ENCODE peak calls at places on chromosome 15, in four cellular contexts. J is H1, Q is HepG2, I is GM12878. F is an unnamed sample.

GRCh38 chr15:69664572-69665326 is 212.1 kb downstream of the RPLP1 start:
- DNase-seq in J (no peak), Q (no peak), I (no peak), F (peak)

GRCh38 chr15:38127306-38127731 is 125.3 kb upstream of the SPRED1 start:
- DNase-seq in J (no peak), Q (no peak), I (no peak), F (no peak)

GRCh38 chr15:82963356-82964341 is 11.1 kb upstream of the HOMER2 start:
- DNase-seq in J (no peak), Q (no peak), I (no peak), F (no peak)

GRCh38 chr15:62453979-62454378 is 288.9 kb upstream of the C2CD4B start:
- DNase-seq in J (no peak), Q (no peak), I (no peak), F (no peak)

GRCh38 chr15:50137330-50137761 is 18.3 kb upstream of the ATP8B4 start:
- DNase-seq in J (no peak), Q (no peak), I (no peak), F (peak)

GRCh38 chr15:49858076-49858475 is 237.2 kb downstream of the DTWD1 start:
- DNase-seq in J (no peak), Q (no peak), I (no peak), F (no peak)

GRCh38 chr15:63420333-63420741 is 38.7 kb upstream of the CA12 start:
- DNase-seq in J (no peak), Q (no peak), I (no peak), F (peak)

GRCh38 chr15:41862515-41863116 is 24.0 kb downstream of the PLA2G4B start:
- DNase-seq in J (no peak), Q (peak), I (no peak), F (no peak)

GRCh38 chr15:72197460-72198409 is at the start of gene GRAMD2A:
- DNase-seq in J (peak), Q (no peak), I (no peak), F (peak)

GRCh38 chr15:67859331-67859946 is 19.6 kb upstream of the RNU6-1 start:
- DNase-seq in J (no peak), Q (no peak), I (no peak), F (no peak)

GRCh38 chr15:99117111-99117510 is 12.2 kb downstream of the SYNM start:
- DNase-seq in J (no peak), Q (no peak), I (no peak), F (no peak)

GRCh38 chr15:95085056-95085455 is 853.7 kb downstream of the MCTP2 start:
- DNase-seq in J (no peak), Q (no peak), I (no peak), F (no peak)
- TF ChIP-seq CEBPB in J (no peak), Q (no peak), I (no peak), F (no peak)

GRCh38 chr15:58135511-58136174 is 2.5 kb upstream of the AQP9 start:
- DNase-seq in J (no peak), Q (no peak), I (no peak), F (no peak)
- TF ChIP-seq CHD2 in J (no peak), Q (no peak), I (no peak), F (no peak)

GRCh38 chr15:39128746-39129145 is 452.1 kb upstream of the THBS1 start:
- DNase-seq in J (no peak), Q (peak), I (no peak), F (no peak)

GRCh38 chr15:39125904-39126303 is 455.0 kb upstream of the THBS1 start:
- DNase-seq in J (peak), Q (peak), I (no peak), F (peak)

GRCh38 chr15:39127151-39127815 is 453.6 kb upstream of the THBS1 start:
- DNase-seq in J (no peak), Q (no peak), I (no peak), F (peak)

GRCh38 chr15:39130556-39131379 is 450.1 kb upstream of the THBS1 start:
- DNase-seq in J (no peak), Q (no peak), I (no peak), F (no peak)

GRCh38 chr15:39127925-39128617 is 452.8 kb upstream of the THBS1 start:
- DNase-seq in J (no peak), Q (peak), I (no peak), F (peak)
- TF ChIP-seq CEBPB in J (no peak), Q (no peak), I (no peak), F (no peak)

GRCh38 chr15:56088389-56088788 is 95.0 kb upstream of the NEDD4 start:
- DNase-seq in J (no peak), Q (no peak), I (no peak), F (no peak)

GRCh38 chr15:56082263-56082761 is 88.9 kb upstream of the NEDD4 start:
- DNase-seq in J (no peak), Q (no peak), I (no peak), F (no peak)

GRCh38 chr15:56086566-56086965 is 93.2 kb upstream of the NEDD4 start:
- DNase-seq in J (no peak), Q (no peak), I (no peak), F (no peak)
- TF ChIP-seq CHD2 in J (no peak), Q (no peak), I (no peak), F (no peak)

DNA sequence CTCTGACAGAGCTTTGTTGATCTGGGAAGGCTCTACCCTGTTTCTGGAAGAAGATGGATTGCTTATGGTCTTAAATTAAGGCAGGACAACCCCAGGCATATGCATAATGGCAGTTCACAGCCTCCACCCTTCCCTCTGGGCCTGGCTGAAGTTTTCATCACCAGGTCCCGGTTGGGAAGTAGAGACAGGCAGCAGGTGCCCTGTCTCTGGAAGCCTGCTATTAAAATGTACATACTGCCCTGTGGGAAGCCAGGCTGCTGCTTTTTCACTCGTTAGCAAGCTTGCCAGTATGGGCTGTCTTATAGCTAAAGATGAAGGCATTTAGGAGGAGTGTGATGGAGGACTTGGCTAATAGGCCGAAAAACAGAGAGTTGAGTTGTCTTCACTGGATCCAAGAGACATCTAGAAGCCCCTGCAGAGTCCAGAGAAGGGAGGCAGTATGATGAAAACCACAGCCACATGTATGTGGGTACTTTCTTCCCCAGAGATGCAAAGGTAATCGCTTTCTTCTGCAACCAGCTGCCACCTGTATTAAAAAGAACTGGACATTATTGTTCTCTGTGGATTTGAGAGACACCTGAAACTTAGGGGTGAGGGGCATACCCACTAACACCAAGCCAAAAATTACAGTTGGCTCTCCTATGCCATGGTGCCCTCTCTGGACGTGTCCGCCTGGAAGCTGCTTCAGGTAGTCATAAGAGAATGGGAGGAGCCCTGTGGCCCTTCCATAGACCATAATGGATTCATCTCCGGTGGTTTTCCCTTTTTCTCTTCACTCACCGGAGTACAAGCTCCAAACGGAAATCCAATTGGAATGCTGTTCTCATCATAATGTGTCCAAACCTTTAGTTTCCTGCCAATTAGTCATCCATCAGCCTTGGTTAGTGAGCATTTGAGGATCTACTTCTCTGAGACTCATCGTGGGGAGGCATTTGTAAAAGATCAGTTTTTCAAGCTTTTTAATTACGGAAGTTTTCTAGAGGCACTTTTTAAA is 34.6 kb downstream of the ABHD2 start:
- DNase-seq in J (no peak), Q (no peak), I (no peak), F (no peak)
- TF ChIP-seq CEBPB in J (no peak), Q (no peak), I (no peak), F (no peak)

GRCh38 chr15:57667171-57667924 is 39.2 kb upstream of the POLR2M start:
- DNase-seq in J (no peak), Q (peak), I (no peak), F (peak)
- TF ChIP-seq CHD2 in J (no peak), Q (no peak), I (no peak), F (no peak)

GRCh38 chr15:77659350-77660321 is 26.9 kb upstream of the LINGO1 start:
- DNase-seq in J (peak), Q (peak), I (no peak), F (peak)
- TF ChIP-seq CEBPB in J (no peak), Q (no peak), I (no peak), F (no peak)